ENCODE peak calls at places on chromosomes 6 and 20, in four cellular contexts. One of them, this sample, is unnamed.
A peak's percentile ranks its signal among the peaks of the same experiment; 100 is the strongest.

GRCh38 chr20:663315-664090 is 10.5 kb upstream of the SRXN1 start:
- DNase-seq in HepG2: no peak
- DNase-seq in GM12878: no peak
- DNase-seq in H1: no peak
- DNase-seq in this sample: no peak

GRCh38 chr6:152068622-152069261 is 261.3 kb downstream of the ESR1 start:
- DNase-seq in HepG2: no peak
- DNase-seq in H1: no peak
- DNase-seq in GM12878: no peak
- DNase-seq in this sample: no peak

GRCh38 chr20:64079273-64080012 is at the start of gene RGS19:
- DNase-seq in HepG2: peak; percentile 70
- DNase-seq in H1: no peak
- DNase-seq in GM12878: no peak
- DNase-seq in this sample: peak; percentile 63

GRCh38 chr20:62201173-62202082 is 18.6 kb downstream of the MTG2 start:
- DNase-seq in H1: no peak
- DNase-seq in GM12878: peak; percentile 26
- DNase-seq in HepG2: no peak
- DNase-seq in this sample: no peak

GRCh38 chr20:50958733-50959542 is at the start of gene MOCS3:
- DNase-seq in HepG2: peak; percentile 97
- DNase-seq in H1: peak; percentile 38
- DNase-seq in GM12878: no peak
- DNase-seq in this sample: peak; percentile 83

GRCh38 chr6:160951187-160952030 is 40.2 kb upstream of the MAP3K4 start:
- DNase-seq in GM12878: no peak
- DNase-seq in HepG2: no peak
- DNase-seq in H1: no peak
- DNase-seq in this sample: no peak

GRCh38 chr6:149961728-149962425 is 1.9 kb upstream of the ULBP1 start:
- DNase-seq in HepG2: no peak
- DNase-seq in H1: no peak
- DNase-seq in GM12878: no peak
- DNase-seq in this sample: no peak

GRCh38 chr6:144417686-144418085 is 132.6 kb downstream of the UTRN start:
- DNase-seq in HepG2: no peak
- DNase-seq in GM12878: no peak
- DNase-seq in H1: no peak
- DNase-seq in this sample: no peak

GRCh38 chr20:58308680-58309527 is 611 bp upstream of the RAB22A start:
- DNase-seq in H1: no peak
- DNase-seq in GM12878: no peak
- DNase-seq in HepG2: no peak
- DNase-seq in this sample: no peak

GRCh38 chr6:129544892-129545612 is 164.9 kb downstream of the ARHGAP18 start:
- DNase-seq in GM12878: no peak
- DNase-seq in HepG2: no peak
- DNase-seq in H1: no peak
- DNase-seq in this sample: no peak

GRCh38 chr20:2820084-2820895 is 4.1 kb downstream of the TMEM239 start:
- DNase-seq in GM12878: no peak
- DNase-seq in HepG2: no peak
- DNase-seq in H1: no peak
- DNase-seq in this sample: no peak

GRCh38 chr20:31587545-31588389 is 17.3 kb upstream of the ID1 start:
- DNase-seq in GM12878: no peak
- DNase-seq in H1: no peak
- DNase-seq in HepG2: no peak
- DNase-seq in this sample: no peak

GRCh38 chr6:101070044-101070608 is 189.0 kb upstream of the ASCC3 start:
- DNase-seq in H1: no peak
- DNase-seq in HepG2: no peak
- DNase-seq in GM12878: no peak
- DNase-seq in this sample: no peak

GRCh38 chr6:21500894-21501293 is 92.7 kb upstream of the SOX4 start:
- DNase-seq in HepG2: no peak
- DNase-seq in H1: no peak
- DNase-seq in GM12878: no peak
- DNase-seq in this sample: no peak

GRCh38 chr6:46323312-46323965 is 152.7 kb upstream of the ENPP5 start:
- DNase-seq in H1: no peak
- DNase-seq in HepG2: no peak
- DNase-seq in GM12878: no peak
- DNase-seq in this sample: no peak

GRCh38 chr6:110590821-110591351 is 114.5 kb upstream of the SLC22A16 start:
- DNase-seq in HepG2: no peak
- DNase-seq in H1: no peak
- DNase-seq in GM12878: peak; percentile 32
- DNase-seq in this sample: no peak

GRCh38 chr6:41036188-41036587 is 2.8 kb downstream of the UNC5CL start:
- DNase-seq in HepG2: no peak
- DNase-seq in H1: no peak
- DNase-seq in GM12878: no peak
- DNase-seq in this sample: no peak

GRCh38 chr20:9594284-9594875 is 80.0 kb downstream of the LAMP5 start:
- DNase-seq in GM12878: no peak
- DNase-seq in H1: no peak
- DNase-seq in HepG2: peak; percentile 47
- DNase-seq in this sample: no peak

GRCh38 chr20:38581013-38581412 is at the start of gene ADIG:
- DNase-seq in GM12878: no peak
- DNase-seq in HepG2: peak; percentile 44
- DNase-seq in H1: no peak
- DNase-seq in this sample: no peak

GRCh38 chr6:127434651-127435050 is 24.5 kb downstream of the KIAA0408 start:
- DNase-seq in GM12878: no peak
- DNase-seq in HepG2: no peak
- DNase-seq in H1: no peak
- DNase-seq in this sample: no peak

GRCh38 chr6:11851405-11851804 is 72.8 kb upstream of the ADTRP start:
- DNase-seq in HepG2: no peak
- DNase-seq in H1: no peak
- DNase-seq in GM12878: no peak
- DNase-seq in this sample: no peak

GRCh38 chr6:65558071-65558470 is 149.0 kb downstream of the EYS start:
- DNase-seq in GM12878: no peak
- DNase-seq in H1: no peak
- DNase-seq in HepG2: no peak
- DNase-seq in this sample: no peak

GRCh38 chr6:46972521-46972920 is 50.8 kb upstream of the ADGRF5 start:
- DNase-seq in HepG2: no peak
- DNase-seq in H1: no peak
- DNase-seq in GM12878: no peak
- DNase-seq in this sample: no peak

GRCh38 chr20:19757487-19757972 is 528 bp upstream of the RIN2 start:
- DNase-seq in HepG2: peak; percentile 60
- DNase-seq in GM12878: no peak
- DNase-seq in H1: no peak
- DNase-seq in this sample: no peak

GRCh38 chr20:19756756-19757486 is 1.1 kb upstream of the RIN2 start:
- DNase-seq in HepG2: no peak
- DNase-seq in H1: no peak
- DNase-seq in GM12878: no peak
- DNase-seq in this sample: no peak

GRCh38 chr20:19760371-19760721 is 2.3 kb downstream of the RIN2 start:
- DNase-seq in HepG2: no peak
- DNase-seq in H1: no peak
- DNase-seq in GM12878: no peak
- DNase-seq in this sample: no peak

GRCh38 chr20:19758888-19759331 is 852 bp downstream of the RIN2 start:
- DNase-seq in H1: no peak
- DNase-seq in HepG2: peak; percentile 74
- DNase-seq in GM12878: no peak
- DNase-seq in this sample: no peak

DNA sequence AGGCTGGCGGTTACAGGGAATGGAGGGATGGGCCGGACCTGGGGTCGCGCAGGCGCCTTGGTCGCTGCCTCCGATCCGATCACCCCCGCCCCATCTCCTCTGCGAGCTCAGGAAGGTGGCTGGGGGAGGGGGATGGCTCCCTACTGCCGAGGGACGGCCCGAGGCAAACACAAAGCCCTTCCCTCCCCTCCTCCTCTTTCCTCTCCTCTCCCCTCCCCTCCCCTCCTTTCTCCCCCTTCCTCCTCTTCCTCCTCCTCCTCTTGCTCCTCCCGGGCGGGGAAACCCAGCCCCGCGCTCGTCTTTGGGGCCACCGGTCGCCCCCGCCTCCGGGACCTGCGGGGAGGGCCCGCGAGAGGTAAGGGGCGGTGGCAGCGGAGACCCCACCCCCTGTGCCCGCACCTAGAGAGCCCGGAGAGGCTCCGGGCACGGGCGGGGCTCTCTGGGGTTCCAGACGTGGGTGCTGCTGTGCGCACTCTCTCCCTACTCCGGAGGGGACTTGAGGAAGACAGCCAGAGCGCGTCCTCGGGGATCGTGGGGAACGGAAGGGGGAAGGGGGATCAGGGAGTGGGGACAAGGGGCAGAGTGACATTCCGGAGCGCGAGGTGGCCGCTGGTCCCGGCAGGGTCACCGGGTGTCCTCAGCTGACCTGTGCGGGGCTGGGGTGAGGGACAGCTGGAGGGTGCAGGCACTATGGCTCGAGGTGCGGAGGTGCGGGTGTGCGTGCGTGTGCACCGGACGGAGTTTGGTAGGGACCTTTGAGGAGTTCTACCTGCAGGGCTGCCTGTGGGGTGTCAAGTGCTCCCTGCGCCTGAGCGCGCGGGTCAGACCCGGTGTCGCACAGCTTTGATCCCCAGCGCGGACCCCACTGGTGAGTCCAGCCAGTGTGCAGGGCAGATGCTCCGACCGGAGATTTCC is at the start of gene RIN2:
- DNase-seq in H1: peak; percentile 88
- DNase-seq in GM12878: no peak
- DNase-seq in HepG2: peak; percentile 86
- DNase-seq in this sample: peak; percentile 91
- H3K4me3 ChIP-seq in H1: peak within 1 kb of the TSS; percentile 84
- H3K4me3 ChIP-seq in GM12878: no peak within 1 kb of the TSS
- H3K4me3 ChIP-seq in HepG2: peak within 1 kb of the TSS; percentile 85
- H3K4me3 ChIP-seq in this sample: peak within 1 kb of the TSS; percentile 71

GRCh38 chr6:82521369-82521768 is 157.8 kb downstream of the TPBG start:
- DNase-seq in HepG2: no peak
- DNase-seq in GM12878: no peak
- DNase-seq in H1: no peak
- DNase-seq in this sample: no peak
- TF ChIP-seq SUZ12 in HepG2: no peak
- TF ChIP-seq SUZ12 in GM12878: no peak
- TF ChIP-seq SUZ12 in H1: no peak
- TF ChIP-seq SUZ12 in this sample: no peak

DNA sequence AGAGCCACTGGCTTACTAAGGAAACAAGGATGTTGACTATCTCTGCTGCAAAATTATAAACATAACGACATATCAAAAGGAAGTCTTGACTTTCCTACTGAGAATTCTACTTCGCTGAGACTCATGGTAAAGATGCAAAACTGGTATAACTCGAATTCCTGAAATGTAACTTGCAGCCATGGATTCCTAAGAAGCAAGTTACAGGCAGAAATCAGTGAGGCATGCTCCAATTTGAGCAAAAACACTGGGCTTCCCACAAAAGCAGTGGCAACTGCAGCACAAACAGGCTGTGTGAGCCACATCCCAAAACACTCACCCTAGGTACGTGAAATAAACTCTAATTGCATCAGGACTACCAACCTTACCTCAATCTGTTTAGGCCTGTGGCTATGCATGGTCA is 102.3 kb upstream of the BEND6 start:
- DNase-seq in HepG2: no peak
- DNase-seq in H1: no peak
- DNase-seq in GM12878: no peak
- DNase-seq in this sample: no peak
- H3K9ac ChIP-seq in HepG2: no peak overlapping the region
- H3K9ac ChIP-seq in H1: no peak overlapping the region
- H3K9ac ChIP-seq in GM12878: no peak overlapping the region
- H3K9ac ChIP-seq in this sample: no peak overlapping the region

DNA sequence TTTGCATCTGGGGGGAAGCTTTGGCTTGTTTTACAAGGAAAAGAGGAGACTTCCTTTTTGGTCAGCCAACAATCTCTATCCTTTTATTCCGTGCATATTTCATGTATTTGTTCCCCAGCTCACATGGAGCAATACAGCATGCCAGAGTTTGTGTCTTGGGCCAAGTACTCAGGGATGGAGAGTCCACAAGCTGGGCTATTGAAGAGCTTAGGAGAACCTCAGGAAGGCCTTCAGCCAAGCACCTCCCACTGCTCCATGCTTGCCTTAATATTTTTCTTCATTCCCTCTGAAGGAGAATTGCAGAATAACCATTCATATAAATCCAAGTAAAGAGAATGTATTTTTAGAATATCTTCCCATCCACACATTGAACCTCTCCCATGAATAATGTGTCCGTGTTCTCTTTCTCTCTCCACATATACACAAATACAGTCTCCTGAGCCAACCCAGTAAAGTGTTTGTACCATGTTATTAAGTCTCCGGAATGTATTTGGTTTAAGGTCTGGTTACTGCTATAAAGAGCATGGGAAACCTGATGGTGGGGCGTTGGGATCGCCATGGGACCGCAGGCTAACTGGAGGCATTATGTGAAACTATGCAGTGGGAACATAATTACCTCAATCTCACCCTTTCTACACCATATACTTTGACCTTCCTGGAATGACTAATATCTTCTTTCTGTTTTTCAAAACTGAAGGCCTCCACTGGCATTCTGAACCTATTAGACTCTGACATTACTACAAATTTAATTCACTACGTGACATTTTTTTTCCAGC is 3.0 kb downstream of the LAMA4 start:
- DNase-seq in GM12878: no peak
- DNase-seq in HepG2: no peak
- DNase-seq in H1: no peak
- DNase-seq in this sample: no peak
- H3K4me3 ChIP-seq in GM12878: no peak overlapping the region
- H3K4me3 ChIP-seq in HepG2: no peak overlapping the region
- H3K4me3 ChIP-seq in H1: no peak overlapping the region
- H3K4me3 ChIP-seq in this sample: no peak overlapping the region

GRCh38 chr6:125513978-125514377 is 212.2 kb upstream of the HDDC2 start:
- DNase-seq in HepG2: no peak
- DNase-seq in H1: no peak
- DNase-seq in GM12878: no peak
- DNase-seq in this sample: no peak

GRCh38 chr6:125510405-125510804 is 208.6 kb upstream of the HDDC2 start:
- DNase-seq in HepG2: no peak
- DNase-seq in GM12878: no peak
- DNase-seq in H1: no peak
- DNase-seq in this sample: no peak

GRCh38 chr6:125509477-125509876 is 207.7 kb upstream of the HDDC2 start:
- DNase-seq in HepG2: no peak
- DNase-seq in H1: no peak
- DNase-seq in GM12878: no peak
- DNase-seq in this sample: no peak

GRCh38 chr6:125511809-125512341 is 210.1 kb upstream of the HDDC2 start:
- DNase-seq in H1: no peak
- DNase-seq in GM12878: no peak
- DNase-seq in HepG2: peak; percentile 18
- DNase-seq in this sample: no peak

GRCh38 chr6:125512621-125513020 is 210.9 kb upstream of the HDDC2 start:
- DNase-seq in H1: no peak
- DNase-seq in HepG2: peak; percentile 12
- DNase-seq in GM12878: no peak
- DNase-seq in this sample: no peak
- TF ChIP-seq SUZ12 in H1: no peak
- TF ChIP-seq SUZ12 in HepG2: no peak
- TF ChIP-seq SUZ12 in GM12878: no peak
- TF ChIP-seq SUZ12 in this sample: no peak

GRCh38 chr6:147040041-147040440 is 164.2 kb upstream of the STXBP5 start:
- DNase-seq in GM12878: no peak
- DNase-seq in H1: no peak
- DNase-seq in HepG2: no peak
- DNase-seq in this sample: no peak
- H3K9ac ChIP-seq in GM12878: no peak overlapping the region
- H3K9ac ChIP-seq in H1: no peak overlapping the region
- H3K9ac ChIP-seq in HepG2: no peak overlapping the region
- H3K9ac ChIP-seq in this sample: no peak overlapping the region